ENCODE peak calls at places on chromosomes 5 and 9, in seven cellular contexts. One of them, this sample, is unnamed.

GRCh38 chr5:159764283-159764927 is 151.9 kb upstream of the ADRA1B start:
- DNase-seq in adrenal gland: peak; percentile 56
- DNase-seq in tibial artery: no peak
- DNase-seq in psoas muscle: no peak
- DNase-seq in stomach: no peak
- DNase-seq in BJ: peak; percentile 84
- DNase-seq in mucosa of descending colon: no peak
- DNase-seq in this sample: no peak

GRCh38 chr5:44862808-44863207 is 54.1 kb downstream of the MRPS30 start:
- DNase-seq in adrenal gland: no peak
- DNase-seq in tibial artery: no peak
- DNase-seq in psoas muscle: no peak
- DNase-seq in stomach: no peak
- DNase-seq in BJ: no peak
- DNase-seq in mucosa of descending colon: no peak
- DNase-seq in this sample: no peak

GRCh38 chr9:3441197-3441816 is 84.5 kb downstream of the RFX3 start:
- DNase-seq in adrenal gland: peak; percentile 32
- DNase-seq in tibial artery: no peak
- DNase-seq in psoas muscle: no peak
- DNase-seq in stomach: peak; percentile 50
- DNase-seq in BJ: no peak
- DNase-seq in mucosa of descending colon: peak; percentile 67
- DNase-seq in this sample: peak; percentile 52

GRCh38 chr9:124695280-124695890 is 75.7 kb downstream of the NR6A1 start:
- DNase-seq in adrenal gland: no peak
- DNase-seq in tibial artery: no peak
- DNase-seq in psoas muscle: no peak
- DNase-seq in stomach: no peak
- DNase-seq in BJ: no peak
- DNase-seq in mucosa of descending colon: no peak
- DNase-seq in this sample: no peak

GRCh38 chr5:55551298-55551846 is 16.6 kb upstream of the PLPP1 start:
- DNase-seq in adrenal gland: no peak
- DNase-seq in tibial artery: no peak
- DNase-seq in psoas muscle: no peak
- DNase-seq in stomach: no peak
- DNase-seq in BJ: no peak
- DNase-seq in mucosa of descending colon: no peak
- DNase-seq in this sample: no peak

GRCh38 chr9:27437652-27438373 is 86.3 kb upstream of the IFNK start:
- DNase-seq in adrenal gland: no peak
- DNase-seq in tibial artery: no peak
- DNase-seq in psoas muscle: no peak
- DNase-seq in stomach: no peak
- DNase-seq in BJ: no peak
- DNase-seq in mucosa of descending colon: no peak
- DNase-seq in this sample: no peak

GRCh38 chr9:97598461-97599288 is 34.5 kb downstream of the TSTD2 start:
- DNase-seq in adrenal gland: peak; percentile 86
- DNase-seq in tibial artery: peak; percentile 86
- DNase-seq in psoas muscle: peak; percentile 66
- DNase-seq in stomach: peak; percentile 82
- DNase-seq in BJ: peak; percentile 20
- DNase-seq in mucosa of descending colon: peak; percentile 93
- DNase-seq in this sample: peak; percentile 88

GRCh38 chr9:121738969-121739368 is 87.5 kb downstream of the DAB2IP start:
- DNase-seq in adrenal gland: no peak
- DNase-seq in tibial artery: peak; percentile 89
- DNase-seq in psoas muscle: no peak
- DNase-seq in stomach: peak; percentile 76
- DNase-seq in BJ: no peak
- DNase-seq in mucosa of descending colon: peak; percentile 60
- DNase-seq in this sample: no peak

GRCh38 chr9:19181556-19181955 is 48.9 kb upstream of the DENND4C start:
- DNase-seq in adrenal gland: no peak
- DNase-seq in tibial artery: no peak
- DNase-seq in psoas muscle: no peak
- DNase-seq in stomach: no peak
- DNase-seq in BJ: no peak
- DNase-seq in mucosa of descending colon: no peak
- DNase-seq in this sample: no peak

GRCh38 chr9:120698766-120699165 is 15.5 kb downstream of the MEGF9 start:
- DNase-seq in adrenal gland: no peak
- DNase-seq in tibial artery: no peak
- DNase-seq in psoas muscle: no peak
- DNase-seq in stomach: no peak
- DNase-seq in BJ: no peak
- DNase-seq in mucosa of descending colon: no peak
- DNase-seq in this sample: no peak

GRCh38 chr9:83242066-83242465 is 179.1 kb upstream of the RASEF start:
- DNase-seq in adrenal gland: no peak
- DNase-seq in tibial artery: no peak
- DNase-seq in psoas muscle: no peak
- DNase-seq in stomach: no peak
- DNase-seq in BJ: no peak
- DNase-seq in mucosa of descending colon: no peak
- DNase-seq in this sample: no peak

GRCh38 chr9:94534901-94535300 is 20.0 kb upstream of the PCAT7 start:
- DNase-seq in adrenal gland: no peak
- DNase-seq in tibial artery: no peak
- DNase-seq in psoas muscle: no peak
- DNase-seq in stomach: no peak
- DNase-seq in BJ: no peak
- DNase-seq in mucosa of descending colon: no peak
- DNase-seq in this sample: no peak

GRCh38 chr9:108972186-108972585 is 38.0 kb downstream of the ABITRAM start:
- DNase-seq in adrenal gland: no peak
- DNase-seq in tibial artery: no peak
- DNase-seq in psoas muscle: no peak
- DNase-seq in stomach: no peak
- DNase-seq in BJ: no peak
- DNase-seq in mucosa of descending colon: no peak
- DNase-seq in this sample: no peak

GRCh38 chr9:127174386-127175318 is 52.2 kb upstream of the ANGPTL2 start:
- DNase-seq in adrenal gland: no peak
- DNase-seq in tibial artery: peak; percentile 24
- DNase-seq in psoas muscle: no peak
- DNase-seq in stomach: peak; percentile 14
- DNase-seq in BJ: no peak
- DNase-seq in mucosa of descending colon: no peak
- DNase-seq in this sample: no peak

GRCh38 chr9:38006163-38006562 is 62.9 kb downstream of the SHB start:
- DNase-seq in adrenal gland: no peak
- DNase-seq in tibial artery: no peak
- DNase-seq in psoas muscle: no peak
- DNase-seq in stomach: peak; percentile 57
- DNase-seq in BJ: no peak
- DNase-seq in mucosa of descending colon: peak; percentile 56
- DNase-seq in this sample: no peak

GRCh38 chr5:1368756-1369155 is 23.9 kb upstream of the CLPTM1L start:
- DNase-seq in adrenal gland: no peak
- DNase-seq in tibial artery: no peak
- DNase-seq in psoas muscle: no peak
- DNase-seq in stomach: no peak
- DNase-seq in BJ: no peak
- DNase-seq in mucosa of descending colon: no peak
- DNase-seq in this sample: no peak

GRCh38 chr9:136964833-136965422 is 12.4 kb upstream of the PTGDS start:
- DNase-seq in adrenal gland: no peak
- DNase-seq in tibial artery: no peak
- DNase-seq in psoas muscle: no peak
- DNase-seq in stomach: no peak
- DNase-seq in BJ: no peak
- DNase-seq in mucosa of descending colon: no peak
- DNase-seq in this sample: no peak

GRCh38 chr9:94931725-94932124 is 205.2 kb downstream of the AOPEP start:
- DNase-seq in adrenal gland: no peak
- DNase-seq in tibial artery: no peak
- DNase-seq in psoas muscle: no peak
- DNase-seq in stomach: no peak
- DNase-seq in BJ: no peak
- DNase-seq in mucosa of descending colon: no peak
- DNase-seq in this sample: no peak

GRCh38 chr5:58582004-58582403 is 871 bp upstream of the RAB3C start:
- DNase-seq in adrenal gland: no peak
- DNase-seq in tibial artery: no peak
- DNase-seq in psoas muscle: no peak
- DNase-seq in stomach: no peak
- DNase-seq in BJ: no peak
- DNase-seq in mucosa of descending colon: no peak
- DNase-seq in this sample: peak; percentile 57

GRCh38 chr9:22529426-22530199 is 83.0 kb downstream of the DMRTA1 start:
- DNase-seq in adrenal gland: no peak
- DNase-seq in tibial artery: no peak
- DNase-seq in psoas muscle: no peak
- DNase-seq in stomach: no peak
- DNase-seq in BJ: no peak
- DNase-seq in mucosa of descending colon: no peak
- DNase-seq in this sample: no peak

DNA sequence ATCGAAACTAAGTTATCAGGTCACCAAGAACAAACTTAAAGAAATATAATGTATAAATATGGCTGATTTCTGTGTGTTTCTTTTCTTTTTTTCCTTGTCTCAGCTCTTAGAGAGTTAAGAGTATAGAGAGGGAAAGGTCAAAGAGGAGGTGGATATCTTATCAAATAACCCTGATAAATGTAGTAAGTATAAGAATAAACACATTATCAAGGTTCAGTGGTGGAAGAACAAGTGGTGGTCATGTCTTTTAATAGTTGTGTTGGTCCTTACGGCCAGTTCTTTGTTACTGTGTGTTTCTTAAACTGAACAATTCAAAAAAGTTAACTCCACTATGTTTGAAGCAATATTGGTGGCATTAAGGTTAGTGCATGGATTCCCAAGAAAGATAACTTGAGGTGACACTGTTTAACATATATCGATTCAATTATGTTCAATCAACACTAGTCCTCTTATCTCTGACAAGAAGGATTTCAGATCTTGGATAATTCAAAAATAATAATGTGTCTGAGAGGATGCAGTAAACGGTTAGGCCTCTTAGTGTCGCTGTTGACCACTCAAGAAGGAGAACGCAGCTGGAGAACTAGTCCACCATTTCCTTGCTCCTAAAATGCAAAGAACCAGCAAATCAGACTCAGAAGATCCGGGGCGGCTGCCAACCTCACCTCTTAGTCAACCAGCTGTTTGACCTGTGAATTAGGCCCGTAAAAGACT is at the start of gene PCDHGA3:
- DNase-seq in adrenal gland: no peak
- DNase-seq in tibial artery: no peak
- DNase-seq in psoas muscle: no peak
- DNase-seq in stomach: no peak
- DNase-seq in BJ: no peak
- DNase-seq in mucosa of descending colon: no peak
- DNase-seq in this sample: peak; percentile 26
- TF ChIP-seq CTCF in adrenal gland: peak; percentile 11
- TF ChIP-seq CTCF in tibial artery: peak; percentile 10
- TF ChIP-seq CTCF in psoas muscle: peak; percentile 41
- TF ChIP-seq CTCF in stomach: no peak
- TF ChIP-seq CTCF in BJ: peak; percentile 42
- TF ChIP-seq CTCF in mucosa of descending colon: no peak
- TF ChIP-seq CTCF in this sample: peak; percentile 34

DNA sequence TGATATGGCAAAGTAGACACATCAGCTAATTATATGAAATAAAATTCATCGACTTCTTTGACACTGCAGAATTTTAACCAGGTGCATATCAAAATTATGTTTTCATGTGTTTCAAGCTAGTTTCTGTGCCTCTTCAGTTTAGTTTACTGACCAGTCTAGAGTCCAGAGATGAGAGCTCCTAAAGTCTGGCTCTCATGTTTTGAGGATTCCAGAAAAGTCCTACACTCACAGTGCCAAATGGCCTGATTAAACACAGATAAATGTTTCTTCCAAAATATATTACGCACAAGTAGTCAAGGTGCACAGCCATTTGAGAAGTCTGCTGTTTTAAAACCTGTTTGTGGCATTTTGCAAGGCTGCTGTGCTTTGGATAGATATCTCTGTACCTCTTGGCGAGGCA is 15.6 kb downstream of the RGMB start:
- DNase-seq in adrenal gland: no peak
- DNase-seq in tibial artery: no peak
- DNase-seq in psoas muscle: no peak
- DNase-seq in stomach: no peak
- DNase-seq in BJ: no peak
- DNase-seq in mucosa of descending colon: no peak
- DNase-seq in this sample: no peak
- H3K36me3 ChIP-seq in adrenal gland: peaks cover 7% of the 10 kb centered on the region
- H3K36me3 ChIP-seq in tibial artery: peaks cover 7% of the 10 kb centered on the region
- H3K36me3 ChIP-seq in psoas muscle: peaks cover 10% of the 10 kb centered on the region
- H3K36me3 ChIP-seq in stomach: peaks cover 12% of the 10 kb centered on the region
- H3K36me3 ChIP-seq in BJ: peaks cover 22% of the 10 kb centered on the region
- H3K36me3 ChIP-seq in mucosa of descending colon: no peaks in the 10 kb centered on the region
- H3K36me3 ChIP-seq in this sample: no peaks in the 10 kb centered on the region

DNA sequence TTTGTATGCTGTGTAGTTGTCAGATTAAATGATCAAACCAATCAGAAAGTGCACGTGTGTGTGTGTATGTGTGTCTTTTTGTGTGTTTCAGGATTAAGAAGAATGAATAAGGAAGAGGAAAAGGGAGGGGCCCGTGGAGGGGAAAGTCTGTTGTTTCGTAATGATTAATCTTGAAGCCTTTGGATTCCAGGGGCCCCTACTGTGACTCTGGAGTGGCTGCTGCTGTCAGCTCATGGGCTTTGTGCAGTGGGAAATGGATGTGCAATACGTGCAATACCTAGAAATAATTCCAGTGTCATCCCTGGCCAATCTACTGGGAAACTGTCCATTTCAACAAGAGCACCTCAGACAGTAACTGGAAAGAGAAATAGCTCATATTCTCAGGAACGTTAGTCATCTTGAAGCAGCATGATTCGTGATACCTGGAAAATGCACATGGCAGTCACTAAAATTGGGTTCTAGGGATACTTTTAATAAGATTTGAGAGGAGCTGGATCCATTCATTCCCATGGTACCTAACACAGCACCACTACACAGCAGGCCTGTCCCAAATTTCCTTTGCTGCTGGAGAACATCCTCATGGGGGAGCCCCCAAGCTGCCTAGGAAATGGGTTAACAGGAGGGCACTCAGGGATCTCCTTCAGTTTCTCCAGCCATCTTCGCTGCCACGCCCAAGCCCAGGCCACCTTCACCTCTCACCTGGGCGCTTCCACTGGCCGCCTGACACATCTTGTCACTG is 186.3 kb downstream of the NR3C1 start:
- DNase-seq in adrenal gland: no peak
- DNase-seq in tibial artery: no peak
- DNase-seq in psoas muscle: no peak
- DNase-seq in stomach: no peak
- DNase-seq in BJ: no peak
- DNase-seq in mucosa of descending colon: no peak
- DNase-seq in this sample: no peak
- TF ChIP-seq CTCF in adrenal gland: no peak
- TF ChIP-seq CTCF in tibial artery: no peak
- TF ChIP-seq CTCF in psoas muscle: no peak
- TF ChIP-seq CTCF in stomach: no peak
- TF ChIP-seq CTCF in BJ: no peak
- TF ChIP-seq CTCF in mucosa of descending colon: no peak
- TF ChIP-seq CTCF in this sample: no peak

DNA sequence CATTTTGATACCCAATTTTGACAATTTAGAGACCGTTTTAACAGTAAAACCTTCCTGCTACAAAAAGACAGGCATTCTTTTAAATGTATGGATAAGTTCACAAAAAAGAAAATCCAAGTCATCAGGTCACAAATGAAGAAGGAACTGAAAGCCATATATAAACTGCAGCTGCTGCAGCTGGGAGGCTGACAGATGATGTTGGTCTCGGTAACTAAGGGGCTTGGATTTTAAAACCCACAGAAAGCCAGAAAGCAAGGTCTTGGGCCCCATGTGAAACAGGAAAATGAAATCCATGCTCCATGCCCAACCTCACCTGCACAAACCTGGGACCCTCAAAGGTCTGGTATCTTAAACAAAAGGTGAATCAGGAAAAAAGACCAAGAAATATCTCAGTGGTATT is 15.7 kb upstream of the C5orf34 start:
- DNase-seq in adrenal gland: no peak
- DNase-seq in tibial artery: no peak
- DNase-seq in psoas muscle: no peak
- DNase-seq in stomach: no peak
- DNase-seq in BJ: no peak
- DNase-seq in mucosa of descending colon: no peak
- DNase-seq in this sample: no peak
- H3K36me3 ChIP-seq in adrenal gland: peaks cover 76% of the 10 kb centered on the region
- H3K36me3 ChIP-seq in tibial artery: peaks cover 86% of the 10 kb centered on the region
- H3K36me3 ChIP-seq in psoas muscle: peaks cover 94% of the 10 kb centered on the region
- H3K36me3 ChIP-seq in stomach: peaks cover 90% of the 10 kb centered on the region
- H3K36me3 ChIP-seq in BJ: peaks cover 9% of the 10 kb centered on the region
- H3K36me3 ChIP-seq in mucosa of descending colon: peaks cover 13% of the 10 kb centered on the region
- H3K36me3 ChIP-seq in this sample: peaks cover 30% of the 10 kb centered on the region

This sample was measured in body of pancreas.